ENCODE peak calls at places on chromosomes 2 and 18, in eight cellular contexts. D, L, W, V, M, I, Q and J are unnamed samples.

GRCh38 chr18:79400591-79401381 is 5.1 kb downstream of the NFATC1 start:
- DNase-seq in D (no peak), L (no peak), W (no peak), V (peak), M (no peak), I (peak), Q (peak), J (peak)

GRCh38 chr2:215511454-215512346 is 75.8 kb upstream of the FN1 start:
- DNase-seq in D (no peak), L (no peak), W (no peak), V (no peak), M (no peak), I (no peak), Q (no peak), J (no peak)

GRCh38 chr2:83944174-83944573 is 514.9 kb downstream of the SUCLG1 start:
- DNase-seq in D (no peak), L (no peak), W (no peak), V (no peak), M (no peak), I (no peak), Q (no peak), J (no peak)

GRCh38 chr2:105237045-105237765 is 4.3 kb upstream of the GPR45 start:
- DNase-seq in D (no peak), L (no peak), W (no peak), V (no peak), M (peak), I (no peak), Q (no peak), J (no peak)

GRCh38 chr18:57466307-57466706 is 31.1 kb downstream of the ONECUT2 start:
- DNase-seq in D (no peak), L (no peak), W (no peak), V (no peak), M (no peak), I (no peak), Q (no peak), J (no peak)

GRCh38 chr18:66513996-66514395 is 89.9 kb downstream of the CDH19 start:
- DNase-seq in D (no peak), L (no peak), W (no peak), V (no peak), M (no peak), I (no peak), Q (no peak), J (no peak)

GRCh38 chr2:45466045-45466444 is 145.0 kb downstream of the SRBD1 start:
- DNase-seq in D (no peak), L (peak), W (no peak), V (no peak), M (peak), I (no peak), Q (no peak), J (no peak)

GRCh38 chr18:75212626-75213110 is 2.1 kb downstream of the TSHZ1 start:
- DNase-seq in D (no peak), L (no peak), W (no peak), V (no peak), M (no peak), I (no peak), Q (no peak), J (no peak)

GRCh38 chr2:189528617-189529016 is 52.0 kb downstream of the SLC40A1 start:
- DNase-seq in D (no peak), L (no peak), W (no peak), V (no peak), M (no peak), I (no peak), Q (no peak), J (no peak)

GRCh38 chr2:14713248-14713647 is 80.7 kb downstream of the LRATD1 start:
- DNase-seq in D (no peak), L (no peak), W (no peak), V (no peak), M (no peak), I (no peak), Q (no peak), J (no peak)

GRCh38 chr2:200773083-200773482 is 38.6 kb upstream of the BZW1 start:
- DNase-seq in D (no peak), L (no peak), W (no peak), V (no peak), M (no peak), I (no peak), Q (no peak), J (no peak)

GRCh38 chr2:162992828-162993227 is 154.3 kb upstream of the KCNH7 start:
- DNase-seq in D (no peak), L (no peak), W (no peak), V (no peak), M (no peak), I (no peak), Q (no peak), J (no peak)

GRCh38 chr18:58967643-58968291 is 103.1 kb downstream of the ZNF532 start:
- DNase-seq in D (peak), L (no peak), W (no peak), V (no peak), M (peak), I (no peak), Q (no peak), J (no peak)

GRCh38 chr2:11669454-11670291 is at the start of gene NTSR2:
- DNase-seq in D (peak), L (no peak), W (no peak), V (no peak), M (peak), I (no peak), Q (peak), J (no peak)

GRCh38 chr2:71460595-71461303 is 7.4 kb downstream of the DYSF start:
- DNase-seq in D (no peak), L (no peak), W (no peak), V (no peak), M (peak), I (no peak), Q (no peak), J (no peak)

GRCh38 chr2:21372654-21373053 is 248.9 kb downstream of the TDRD15 start:
- DNase-seq in D (no peak), L (peak), W (no peak), V (no peak), M (peak), I (no peak), Q (no peak), J (no peak)

GRCh38 chr18:42047721-42048120 is 92.7 kb downstream of the PIK3C3 start:
- DNase-seq in D (no peak), L (no peak), W (no peak), V (no peak), M (no peak), I (no peak), Q (no peak), J (no peak)

GRCh38 chr2:60739156-60739555 is 16.9 kb upstream of the PAPOLG start:
- DNase-seq in D (no peak), L (no peak), W (no peak), V (no peak), M (peak), I (no peak), Q (no peak), J (no peak)

GRCh38 chr2:111897924-111898702 is at the start of gene MERTK:
- DNase-seq in D (peak), L (peak), W (no peak), V (peak), M (peak), I (peak), Q (peak), J (peak)

GRCh38 chr2:40240067-40240466 is 211.8 kb downstream of the SLC8A1 start:
- DNase-seq in D (peak), L (peak), W (peak), V (no peak), M (no peak), I (no peak), Q (no peak), J (no peak)

GRCh38 chr18:5966514-5966913 is 71.2 kb upstream of the TMEM200C start:
- DNase-seq in D (peak), L (no peak), W (no peak), V (no peak), M (no peak), I (no peak), Q (no peak), J (no peak)

GRCh38 chr2:134582547-134582899 is 136.3 kb downstream of the TMEM163 start:
- DNase-seq in D (no peak), L (no peak), W (no peak), V (no peak), M (no peak), I (no peak), Q (peak), J (no peak)

GRCh38 chr2:168566974-168567650 is 111.0 kb downstream of the CERS6 start:
- DNase-seq in D (no peak), L (no peak), W (no peak), V (no peak), M (no peak), I (no peak), Q (no peak), J (no peak)

GRCh38 chr2:196711625-196712024 is 72.1 kb downstream of the CCDC150 start:
- DNase-seq in D (no peak), L (no peak), W (no peak), V (no peak), M (no peak), I (no peak), Q (no peak), J (no peak)

GRCh38 chr2:207163815-207164747 is 1.7 kb downstream of the KLF7 start:
- DNase-seq in D (peak), L (peak), W (no peak), V (no peak), M (no peak), I (no peak), Q (peak), J (no peak)

GRCh38 chr2:83186050-83186790 is 1272.9 kb downstream of the SUCLG1 start:
- DNase-seq in D (no peak), L (no peak), W (no peak), V (no peak), M (no peak), I (no peak), Q (no peak), J (no peak)

GRCh38 chr2:128305555-128306080 is 13.1 kb downstream of the HS6ST1 start:
- DNase-seq in D (no peak), L (peak), W (no peak), V (no peak), M (no peak), I (no peak), Q (no peak), J (no peak)

GRCh38 chr2:158464426-158465281 is 7.9 kb downstream of the PKP4 start:
- DNase-seq in D (no peak), L (no peak), W (no peak), V (no peak), M (no peak), I (no peak), Q (no peak), J (no peak)

GRCh38 chr2:43041661-43042360 is 184.6 kb downstream of the ZFP36L2 start:
- DNase-seq in D (no peak), L (peak), W (peak), V (no peak), M (peak), I (no peak), Q (no peak), J (no peak)

GRCh38 chr2:46309052-46309953 is 12.1 kb downstream of the EPAS1 start:
- DNase-seq in D (no peak), L (no peak), W (no peak), V (no peak), M (no peak), I (no peak), Q (no peak), J (no peak)